ENCODE peak calls at places on chromosomes 3 and 15, in six cellular contexts. One of them, this sample, is unnamed.

GRCh38 chr3:24496529-24497482 is 2.2 kb upstream of the THRB start:
- DNase-seq in stimulated activated effector memory CD8-positive, alpha-beta T cell treated with anti-CD3 and anti-CD28 coated beads, Interleukin-12 subunit alpha, Interleukin-12 subunit beta, amount 100 ng/mL, for 72 hours: no peak
- DNase-seq in ACHN: peak
- DNase-seq in cardiac septum: peak
- DNase-seq in cardiac fibroblast: peak
- DNase-seq in neuronal stem cell: peak
- DNase-seq in this sample: peak

GRCh38 chr15:78306176-78306774 is 6.9 kb upstream of the SKIC8 start:
- DNase-seq in stimulated activated effector memory CD8-positive, alpha-beta T cell treated with anti-CD3 and anti-CD28 coated beads, Interleukin-12 subunit alpha, Interleukin-12 subunit beta, amount 100 ng/mL, for 72 hours: no peak
- DNase-seq in ACHN: peak
- DNase-seq in cardiac septum: no peak
- DNase-seq in cardiac fibroblast: peak
- DNase-seq in neuronal stem cell: no peak
- DNase-seq in this sample: peak

GRCh38 chr3:170420307-170420821 is 1.7 kb downstream of the CLDN11 start:
- DNase-seq in stimulated activated effector memory CD8-positive, alpha-beta T cell treated with anti-CD3 and anti-CD28 coated beads, Interleukin-12 subunit alpha, Interleukin-12 subunit beta, amount 100 ng/mL, for 72 hours: no peak
- DNase-seq in ACHN: no peak
- DNase-seq in cardiac septum: no peak
- DNase-seq in cardiac fibroblast: peak
- DNase-seq in neuronal stem cell: no peak
- DNase-seq in this sample: no peak

GRCh38 chr15:73691398-73691797 is 7.2 kb downstream of the CD276 start:
- DNase-seq in stimulated activated effector memory CD8-positive, alpha-beta T cell treated with anti-CD3 and anti-CD28 coated beads, Interleukin-12 subunit alpha, Interleukin-12 subunit beta, amount 100 ng/mL, for 72 hours: no peak
- DNase-seq in ACHN: no peak
- DNase-seq in cardiac septum: no peak
- DNase-seq in cardiac fibroblast: peak
- DNase-seq in neuronal stem cell: no peak
- DNase-seq in this sample: no peak

GRCh38 chr15:33852094-33852493 is 116.2 kb upstream of the CHRM5 start:
- DNase-seq in stimulated activated effector memory CD8-positive, alpha-beta T cell treated with anti-CD3 and anti-CD28 coated beads, Interleukin-12 subunit alpha, Interleukin-12 subunit beta, amount 100 ng/mL, for 72 hours: no peak
- DNase-seq in ACHN: no peak
- DNase-seq in cardiac septum: no peak
- DNase-seq in cardiac fibroblast: peak
- DNase-seq in neuronal stem cell: no peak
- DNase-seq in this sample: no peak

GRCh38 chr3:187040637-187041361 is 98.5 kb downstream of the RPL39L start:
- DNase-seq in stimulated activated effector memory CD8-positive, alpha-beta T cell treated with anti-CD3 and anti-CD28 coated beads, Interleukin-12 subunit alpha, Interleukin-12 subunit beta, amount 100 ng/mL, for 72 hours: no peak
- DNase-seq in ACHN: no peak
- DNase-seq in cardiac septum: no peak
- DNase-seq in cardiac fibroblast: peak
- DNase-seq in neuronal stem cell: no peak
- DNase-seq in this sample: peak

GRCh38 chr15:71780349-71780976 is 29.9 kb upstream of the NR2E3 start:
- DNase-seq in stimulated activated effector memory CD8-positive, alpha-beta T cell treated with anti-CD3 and anti-CD28 coated beads, Interleukin-12 subunit alpha, Interleukin-12 subunit beta, amount 100 ng/mL, for 72 hours: no peak
- DNase-seq in ACHN: peak
- DNase-seq in cardiac septum: no peak
- DNase-seq in cardiac fibroblast: peak
- DNase-seq in neuronal stem cell: peak
- DNase-seq in this sample: peak

GRCh38 chr3:196914866-196915265 is 27.5 kb downstream of the NCBP2 start:
- DNase-seq in stimulated activated effector memory CD8-positive, alpha-beta T cell treated with anti-CD3 and anti-CD28 coated beads, Interleukin-12 subunit alpha, Interleukin-12 subunit beta, amount 100 ng/mL, for 72 hours: no peak
- DNase-seq in ACHN: no peak
- DNase-seq in cardiac septum: no peak
- DNase-seq in cardiac fibroblast: no peak
- DNase-seq in neuronal stem cell: no peak
- DNase-seq in this sample: no peak

GRCh38 chr3:129664040-129664646 is 57.7 kb upstream of the PLXND1 start:
- DNase-seq in stimulated activated effector memory CD8-positive, alpha-beta T cell treated with anti-CD3 and anti-CD28 coated beads, Interleukin-12 subunit alpha, Interleukin-12 subunit beta, amount 100 ng/mL, for 72 hours: no peak
- DNase-seq in ACHN: no peak
- DNase-seq in cardiac septum: no peak
- DNase-seq in cardiac fibroblast: no peak
- DNase-seq in neuronal stem cell: no peak
- DNase-seq in this sample: no peak

GRCh38 chr15:59298255-59298856 is 74.3 kb downstream of the MYO1E start:
- DNase-seq in stimulated activated effector memory CD8-positive, alpha-beta T cell treated with anti-CD3 and anti-CD28 coated beads, Interleukin-12 subunit alpha, Interleukin-12 subunit beta, amount 100 ng/mL, for 72 hours: no peak
- DNase-seq in ACHN: no peak
- DNase-seq in cardiac septum: no peak
- DNase-seq in cardiac fibroblast: no peak
- DNase-seq in neuronal stem cell: no peak
- DNase-seq in this sample: no peak

GRCh38 chr15:69659454-69660050 is 206.9 kb downstream of the RPLP1 start:
- DNase-seq in stimulated activated effector memory CD8-positive, alpha-beta T cell treated with anti-CD3 and anti-CD28 coated beads, Interleukin-12 subunit alpha, Interleukin-12 subunit beta, amount 100 ng/mL, for 72 hours: no peak
- DNase-seq in ACHN: no peak
- DNase-seq in cardiac septum: no peak
- DNase-seq in cardiac fibroblast: no peak
- DNase-seq in neuronal stem cell: no peak
- DNase-seq in this sample: no peak

GRCh38 chr3:160474416-160474838 is 24.8 kb upstream of the TRIM59 start:
- DNase-seq in stimulated activated effector memory CD8-positive, alpha-beta T cell treated with anti-CD3 and anti-CD28 coated beads, Interleukin-12 subunit alpha, Interleukin-12 subunit beta, amount 100 ng/mL, for 72 hours: no peak
- DNase-seq in ACHN: no peak
- DNase-seq in cardiac septum: no peak
- DNase-seq in cardiac fibroblast: peak
- DNase-seq in neuronal stem cell: no peak
- DNase-seq in this sample: no peak

GRCh38 chr15:89575656-89576416 is 567 bp downstream of the TICRR start:
- DNase-seq in stimulated activated effector memory CD8-positive, alpha-beta T cell treated with anti-CD3 and anti-CD28 coated beads, Interleukin-12 subunit alpha, Interleukin-12 subunit beta, amount 100 ng/mL, for 72 hours: no peak
- DNase-seq in ACHN: no peak
- DNase-seq in cardiac septum: no peak
- DNase-seq in cardiac fibroblast: peak
- DNase-seq in neuronal stem cell: no peak
- DNase-seq in this sample: no peak

GRCh38 chr15:75673426-75674247 is 25.9 kb downstream of the SNX33 start:
- DNase-seq in stimulated activated effector memory CD8-positive, alpha-beta T cell treated with anti-CD3 and anti-CD28 coated beads, Interleukin-12 subunit alpha, Interleukin-12 subunit beta, amount 100 ng/mL, for 72 hours: no peak
- DNase-seq in ACHN: no peak
- DNase-seq in cardiac septum: peak
- DNase-seq in cardiac fibroblast: peak
- DNase-seq in neuronal stem cell: no peak
- DNase-seq in this sample: no peak

GRCh38 chr3:45011756-45012441 is 14.2 kb upstream of the CLEC3B start:
- DNase-seq in stimulated activated effector memory CD8-positive, alpha-beta T cell treated with anti-CD3 and anti-CD28 coated beads, Interleukin-12 subunit alpha, Interleukin-12 subunit beta, amount 100 ng/mL, for 72 hours: no peak
- DNase-seq in ACHN: peak
- DNase-seq in cardiac septum: peak
- DNase-seq in cardiac fibroblast: peak
- DNase-seq in neuronal stem cell: no peak
- DNase-seq in this sample: peak

GRCh38 chr3:140845878-140846277 is 95.8 kb upstream of the SLC25A36 start:
- DNase-seq in stimulated activated effector memory CD8-positive, alpha-beta T cell treated with anti-CD3 and anti-CD28 coated beads, Interleukin-12 subunit alpha, Interleukin-12 subunit beta, amount 100 ng/mL, for 72 hours: no peak
- DNase-seq in ACHN: no peak
- DNase-seq in cardiac septum: no peak
- DNase-seq in cardiac fibroblast: no peak
- DNase-seq in neuronal stem cell: no peak
- DNase-seq in this sample: no peak

GRCh38 chr15:47505712-47506542 is 211.4 kb upstream of the SEMA6D start:
- DNase-seq in stimulated activated effector memory CD8-positive, alpha-beta T cell treated with anti-CD3 and anti-CD28 coated beads, Interleukin-12 subunit alpha, Interleukin-12 subunit beta, amount 100 ng/mL, for 72 hours: no peak
- DNase-seq in ACHN: no peak
- DNase-seq in cardiac septum: no peak
- DNase-seq in cardiac fibroblast: peak
- DNase-seq in neuronal stem cell: no peak
- DNase-seq in this sample: no peak

GRCh38 chr3:9384141-9384828 is 13.1 kb upstream of the SETD5 start:
- DNase-seq in stimulated activated effector memory CD8-positive, alpha-beta T cell treated with anti-CD3 and anti-CD28 coated beads, Interleukin-12 subunit alpha, Interleukin-12 subunit beta, amount 100 ng/mL, for 72 hours: no peak
- DNase-seq in ACHN: no peak
- DNase-seq in cardiac septum: no peak
- DNase-seq in cardiac fibroblast: no peak
- DNase-seq in neuronal stem cell: no peak
- DNase-seq in this sample: no peak

GRCh38 chr3:145943994-145944393 is 217.0 kb downstream of the PLOD2 start:
- DNase-seq in stimulated activated effector memory CD8-positive, alpha-beta T cell treated with anti-CD3 and anti-CD28 coated beads, Interleukin-12 subunit alpha, Interleukin-12 subunit beta, amount 100 ng/mL, for 72 hours: no peak
- DNase-seq in ACHN: no peak
- DNase-seq in cardiac septum: no peak
- DNase-seq in cardiac fibroblast: no peak
- DNase-seq in neuronal stem cell: no peak
- DNase-seq in this sample: no peak

GRCh38 chr3:131386429-131386926 is 4.9 kb downstream of the NUDT16 start:
- DNase-seq in stimulated activated effector memory CD8-positive, alpha-beta T cell treated with anti-CD3 and anti-CD28 coated beads, Interleukin-12 subunit alpha, Interleukin-12 subunit beta, amount 100 ng/mL, for 72 hours: no peak
- DNase-seq in ACHN: no peak
- DNase-seq in cardiac septum: peak
- DNase-seq in cardiac fibroblast: peak
- DNase-seq in neuronal stem cell: no peak
- DNase-seq in this sample: no peak

GRCh38 chr3:113035387-113035982 is 44.7 kb downstream of the GTPBP8 start:
- DNase-seq in stimulated activated effector memory CD8-positive, alpha-beta T cell treated with anti-CD3 and anti-CD28 coated beads, Interleukin-12 subunit alpha, Interleukin-12 subunit beta, amount 100 ng/mL, for 72 hours: no peak
- DNase-seq in ACHN: peak
- DNase-seq in cardiac septum: no peak
- DNase-seq in cardiac fibroblast: peak
- DNase-seq in neuronal stem cell: peak
- DNase-seq in this sample: peak

GRCh38 chr15:41258706-41259471 is 27.8 kb downstream of the CHP1 start:
- DNase-seq in stimulated activated effector memory CD8-positive, alpha-beta T cell treated with anti-CD3 and anti-CD28 coated beads, Interleukin-12 subunit alpha, Interleukin-12 subunit beta, amount 100 ng/mL, for 72 hours: no peak
- DNase-seq in ACHN: no peak
- DNase-seq in cardiac septum: no peak
- DNase-seq in cardiac fibroblast: peak
- DNase-seq in neuronal stem cell: no peak
- DNase-seq in this sample: peak

GRCh38 chr15:70533931-70534742 is 229.2 kb downstream of the UACA start:
- DNase-seq in stimulated activated effector memory CD8-positive, alpha-beta T cell treated with anti-CD3 and anti-CD28 coated beads, Interleukin-12 subunit alpha, Interleukin-12 subunit beta, amount 100 ng/mL, for 72 hours: no peak
- DNase-seq in ACHN: no peak
- DNase-seq in cardiac septum: no peak
- DNase-seq in cardiac fibroblast: no peak
- DNase-seq in neuronal stem cell: no peak
- DNase-seq in this sample: no peak

GRCh38 chr3:47890037-47890831 is 87.3 kb downstream of the DHX30 start:
- DNase-seq in stimulated activated effector memory CD8-positive, alpha-beta T cell treated with anti-CD3 and anti-CD28 coated beads, Interleukin-12 subunit alpha, Interleukin-12 subunit beta, amount 100 ng/mL, for 72 hours: no peak
- DNase-seq in ACHN: no peak
- DNase-seq in cardiac septum: no peak
- DNase-seq in cardiac fibroblast: no peak
- DNase-seq in neuronal stem cell: peak
- DNase-seq in this sample: no peak

GRCh38 chr15:81981888-81982287 is 63.9 kb downstream of the MEX3B start:
- DNase-seq in stimulated activated effector memory CD8-positive, alpha-beta T cell treated with anti-CD3 and anti-CD28 coated beads, Interleukin-12 subunit alpha, Interleukin-12 subunit beta, amount 100 ng/mL, for 72 hours: no peak
- DNase-seq in ACHN: no peak
- DNase-seq in cardiac septum: no peak
- DNase-seq in cardiac fibroblast: no peak
- DNase-seq in neuronal stem cell: no peak
- DNase-seq in this sample: no peak

GRCh38 chr3:71087109-71088018 is 496.2 kb downstream of the FOXP1 start:
- DNase-seq in stimulated activated effector memory CD8-positive, alpha-beta T cell treated with anti-CD3 and anti-CD28 coated beads, Interleukin-12 subunit alpha, Interleukin-12 subunit beta, amount 100 ng/mL, for 72 hours: no peak
- DNase-seq in ACHN: no peak
- DNase-seq in cardiac septum: no peak
- DNase-seq in cardiac fibroblast: peak
- DNase-seq in neuronal stem cell: no peak
- DNase-seq in this sample: no peak

GRCh38 chr3:111691293-111691909 is 96.3 kb upstream of the ZBED2 start:
- DNase-seq in stimulated activated effector memory CD8-positive, alpha-beta T cell treated with anti-CD3 and anti-CD28 coated beads, Interleukin-12 subunit alpha, Interleukin-12 subunit beta, amount 100 ng/mL, for 72 hours: no peak
- DNase-seq in ACHN: peak
- DNase-seq in cardiac septum: no peak
- DNase-seq in cardiac fibroblast: peak
- DNase-seq in neuronal stem cell: no peak
- DNase-seq in this sample: peak

GRCh38 chr3:62220616-62221015 is 152.7 kb downstream of the FEZF2 start:
- DNase-seq in stimulated activated effector memory CD8-positive, alpha-beta T cell treated with anti-CD3 and anti-CD28 coated beads, Interleukin-12 subunit alpha, Interleukin-12 subunit beta, amount 100 ng/mL, for 72 hours: no peak
- DNase-seq in ACHN: no peak
- DNase-seq in cardiac septum: no peak
- DNase-seq in cardiac fibroblast: no peak
- DNase-seq in neuronal stem cell: no peak
- DNase-seq in this sample: no peak

GRCh38 chr15:90902656-90902995 is 476 bp upstream of the MAN2A2 start:
- DNase-seq in stimulated activated effector memory CD8-positive, alpha-beta T cell treated with anti-CD3 and anti-CD28 coated beads, Interleukin-12 subunit alpha, Interleukin-12 subunit beta, amount 100 ng/mL, for 72 hours: no peak
- DNase-seq in ACHN: no peak
- DNase-seq in cardiac septum: no peak
- DNase-seq in cardiac fibroblast: no peak
- DNase-seq in neuronal stem cell: peak
- DNase-seq in this sample: no peak

GRCh38 chr15:96262097-96262496 is 68.4 kb upstream of the NR2F2 start:
- DNase-seq in stimulated activated effector memory CD8-positive, alpha-beta T cell treated with anti-CD3 and anti-CD28 coated beads, Interleukin-12 subunit alpha, Interleukin-12 subunit beta, amount 100 ng/mL, for 72 hours: no peak
- DNase-seq in ACHN: no peak
- DNase-seq in cardiac septum: no peak
- DNase-seq in cardiac fibroblast: no peak
- DNase-seq in neuronal stem cell: no peak
- DNase-seq in this sample: no peak

GRCh38 chr3:159881828-159882309 is 106.8 kb upstream of the IL12A start:
- DNase-seq in stimulated activated effector memory CD8-positive, alpha-beta T cell treated with anti-CD3 and anti-CD28 coated beads, Interleukin-12 subunit alpha, Interleukin-12 subunit beta, amount 100 ng/mL, for 72 hours: no peak
- DNase-seq in ACHN: no peak
- DNase-seq in cardiac septum: no peak
- DNase-seq in cardiac fibroblast: no peak
- DNase-seq in neuronal stem cell: no peak
- DNase-seq in this sample: no peak

GRCh38 chr15:52728899-52729298 is 49.7 kb upstream of the ATOSA start:
- DNase-seq in stimulated activated effector memory CD8-positive, alpha-beta T cell treated with anti-CD3 and anti-CD28 coated beads, Interleukin-12 subunit alpha, Interleukin-12 subunit beta, amount 100 ng/mL, for 72 hours: no peak
- DNase-seq in ACHN: no peak
- DNase-seq in cardiac septum: no peak
- DNase-seq in cardiac fibroblast: peak
- DNase-seq in neuronal stem cell: no peak
- DNase-seq in this sample: peak

GRCh38 chr15:66196565-66196964 is 57.0 kb downstream of the MEGF11 start:
- DNase-seq in stimulated activated effector memory CD8-positive, alpha-beta T cell treated with anti-CD3 and anti-CD28 coated beads, Interleukin-12 subunit alpha, Interleukin-12 subunit beta, amount 100 ng/mL, for 72 hours: no peak
- DNase-seq in ACHN: peak
- DNase-seq in cardiac septum: no peak
- DNase-seq in cardiac fibroblast: no peak
- DNase-seq in neuronal stem cell: no peak
- DNase-seq in this sample: peak

GRCh38 chr3:32968367-32969087 is 17.1 kb downstream of the CCR4 start:
- DNase-seq in stimulated activated effector memory CD8-positive, alpha-beta T cell treated with anti-CD3 and anti-CD28 coated beads, Interleukin-12 subunit alpha, Interleukin-12 subunit beta, amount 100 ng/mL, for 72 hours: no peak
- DNase-seq in ACHN: no peak
- DNase-seq in cardiac septum: no peak
- DNase-seq in cardiac fibroblast: no peak
- DNase-seq in neuronal stem cell: no peak
- DNase-seq in this sample: no peak

GRCh38 chr3:25830373-25831305 is 40.7 kb downstream of the OXSM start:
- DNase-seq in stimulated activated effector memory CD8-positive, alpha-beta T cell treated with anti-CD3 and anti-CD28 coated beads, Interleukin-12 subunit alpha, Interleukin-12 subunit beta, amount 100 ng/mL, for 72 hours: no peak
- DNase-seq in ACHN: no peak
- DNase-seq in cardiac septum: no peak
- DNase-seq in cardiac fibroblast: no peak
- DNase-seq in neuronal stem cell: no peak
- DNase-seq in this sample: no peak

GRCh38 chr15:32867313-32867626 is 149.5 kb downstream of the GREM1 start:
- DNase-seq in stimulated activated effector memory CD8-positive, alpha-beta T cell treated with anti-CD3 and anti-CD28 coated beads, Interleukin-12 subunit alpha, Interleukin-12 subunit beta, amount 100 ng/mL, for 72 hours: no peak
- DNase-seq in ACHN: peak
- DNase-seq in cardiac septum: no peak
- DNase-seq in cardiac fibroblast: peak
- DNase-seq in neuronal stem cell: no peak
- DNase-seq in this sample: peak